ENCODE peak calls at places on chromosomes 7 and 10, in five cellular contexts. R is neural progenitor cell; N is iris pigment epithelial cell; I is activated CD8-positive, alpha-beta memory T cell treated with anti-CD3 and anti-CD28 coated beads for 48 hours; W is heart right ventricle. S is an unnamed sample.

GRCh38 chr7:157577061-157577460 is 240.3 kb downstream of the DNAJB6 start:
- DNase-seq in I (no peak), N (no peak), R (no peak), W (no peak), S (no peak)

GRCh38 chr7:46557295-46557711 is 636.2 kb upstream of the IGFBP3 start:
- DNase-seq in I (no peak), W (no peak), N (peak; percentile 64), R (no peak), S (no peak)

GRCh38 chr10:113895018-113895417 is 40.6 kb downstream of the NHLRC2 start:
- DNase-seq in W (no peak), R (no peak), I (no peak), N (peak; percentile 69), S (peak; percentile 95)

GRCh38 chr7:49766966-49767365 is 6.5 kb upstream of the VWC2 start:
- DNase-seq in N (no peak), I (no peak), R (no peak), W (no peak), S (no peak)

GRCh38 chr10:78292987-78293865 is 259.6 kb downstream of the RPS24 start:
- DNase-seq in R (peak; percentile 93), N (peak; percentile 7), I (no peak), W (no peak), S (no peak)

GRCh38 chr7:52071744-52072143 is 755.1 kb upstream of the COBL start:
- DNase-seq in W (no peak), I (no peak), N (no peak), R (no peak), S (no peak)

GRCh38 chr10:121168513-121169216 is 317.5 kb downstream of the WDR11 start:
- DNase-seq in W (no peak), N (no peak), I (no peak), R (peak; percentile 38), S (no peak)

GRCh38 chr7:28410628-28411578 is 1.4 kb upstream of the CREB5 start:
- DNase-seq in I (no peak), W (peak; percentile 26), R (peak; percentile 61), N (peak; percentile 78), S (peak; percentile 89)

GRCh38 chr10:133412381-133412711 is 12.1 kb downstream of the SPRN start:
- DNase-seq in N (no peak), I (no peak), R (no peak), W (no peak), S (no peak)

GRCh38 chr10:130792096-130792845 is 519.2 kb downstream of the TCERG1L start:
- DNase-seq in N (no peak), R (no peak), W (no peak), I (no peak), S (no peak)

GRCh38 chr7:128003787-128004186 is 27.4 kb downstream of the LRRC4 start:
- DNase-seq in N (peak; percentile 23), I (no peak), R (no peak), W (no peak), S (no peak)

GRCh38 chr10:5776881-5777197 is 36.4 kb downstream of the GDI2 start:
- DNase-seq in W (no peak), N (peak; percentile 77), I (no peak), R (no peak), S (peak; percentile 56)

GRCh38 chr7:137715546-137715945 is 131.2 kb downstream of the DGKI start:
- DNase-seq in N (peak; percentile 21), W (no peak), R (no peak), I (no peak), S (peak; percentile 44)

GRCh38 chr10:14438576-14438975 is 107.9 kb upstream of the FRMD4A start:
- DNase-seq in R (no peak), I (no peak), W (no peak), N (no peak), S (no peak)

GRCh38 chr7:117949232-117949631 is 76.0 kb upstream of the CTTNBP2 start:
- DNase-seq in R (no peak), I (no peak), N (peak; percentile 38), W (no peak), S (peak; percentile 95)

GRCh38 chr10:33196710-33197406 is 137.6 kb downstream of the NRP1 start:
- DNase-seq in N (no peak), W (peak; percentile 24), I (no peak), R (no peak), S (no peak)

GRCh38 chr10:60480865-60481563 is 91.3 kb upstream of the ANK3 start:
- DNase-seq in R (no peak), N (peak; percentile 74), W (no peak), I (no peak), S (peak; percentile 98)

GRCh38 chr7:95324396-95324795 is at the start of gene PON1:
- DNase-seq in I (no peak), N (no peak), R (peak; percentile 70), W (no peak), S (no peak)

GRCh38 chr10:119538632-119539358 is 3.7 kb downstream of the RGS10 start:
- DNase-seq in I (no peak), W (no peak), R (no peak), N (no peak), S (no peak)

GRCh38 chr7:28328822-28329615 is 83.3 kb upstream of the CREB5 start:
- DNase-seq in W (no peak), N (no peak), R (no peak), I (no peak), S (no peak)

GRCh38 chr7:2241580-2242540 is at the start of the genes MRM2 and NUDT1:
- DNase-seq in W (peak; percentile 86), I (peak; percentile 69), R (peak; percentile 95), N (peak; percentile 66), S (peak; percentile 38)

GRCh38 chr10:34696423-34696822 is 118.7 kb downstream of the PARD3 start:
- DNase-seq in N (peak; percentile 84), W (no peak), I (no peak), R (no peak), S (peak; percentile 92)

GRCh38 chr10:43058716-43059335 is 18.0 kb upstream of the RET start:
- DNase-seq in R (no peak), N (no peak), W (no peak), I (no peak), S (no peak)

GRCh38 chr7:23020742-23021401 is 6.9 kb upstream of the HYCC1 start:
- DNase-seq in N (peak; percentile 78), R (no peak), I (no peak), W (no peak), S (peak; percentile 96)

GRCh38 chr7:101108330-101108857 is 18.5 kb upstream of the SERPINE1 start:
- DNase-seq in W (peak; percentile 64), I (no peak), N (peak; percentile 84), R (peak; percentile 60), S (no peak)

GRCh38 chr7:57821438-57822382 is 371.7 kb downstream of the ZNF716 start:
- DNase-seq in I (no peak), N (no peak), R (no peak), W (no peak), S (no peak)

GRCh38 chr10:35268323-35268722 is 68.0 kb upstream of the CCNY start:
- DNase-seq in W (no peak), N (no peak), R (no peak), I (no peak), S (no peak)

GRCh38 chr7:136549756-136550155 is 318.7 kb upstream of the CHRM2 start:
- DNase-seq in I (no peak), R (no peak), N (no peak), W (no peak), S (no peak)

GRCh38 chr7:22364910-22365309 is 8.0 kb upstream of the RAPGEF5 start:
- DNase-seq in N (no peak), W (no peak), R (no peak), I (no peak), S (no peak)

S was measured in bronchial epithelial cell.